ENCODE peak calls at places on chromosome 11, in seven cellular contexts. G, B, Q, Z, Y, L and W are unnamed samples.

GRCh38 chr11:28697920-28698827 is 590.0 kb downstream of the METTL15 start:
- DNase-seq in G (peak), B (peak), Q (peak), Z (peak), Y (no peak), L (peak), W (peak)

GRCh38 chr11:68016904-68017817 is 7.0 kb downstream of the ALDH3B1 start:
- DNase-seq in G (no peak), B (peak), Q (no peak), Z (no peak), Y (no peak), L (no peak), W (no peak)

GRCh38 chr11:23206736-23207336 is 346.6 kb upstream of the CCDC179 start:
- DNase-seq in G (no peak), B (no peak), Q (no peak), Z (no peak), Y (no peak), L (no peak), W (no peak)

GRCh38 chr11:120182790-120183491 is 27.9 kb upstream of the OAF start:
- DNase-seq in G (peak), B (peak), Q (peak), Z (no peak), Y (no peak), L (no peak), W (peak)

GRCh38 chr11:111097191-111097590 is 148.3 kb upstream of the POU2AF2 start:
- DNase-seq in G (no peak), B (peak), Q (no peak), Z (no peak), Y (no peak), L (peak), W (peak)

GRCh38 chr11:121071456-121072236 is 29.4 kb upstream of the TECTA start:
- DNase-seq in G (peak), B (peak), Q (no peak), Z (no peak), Y (no peak), L (no peak), W (no peak)

GRCh38 chr11:17013548-17014320 is 480 bp downstream of the PLEKHA7 start:
- DNase-seq in G (no peak), B (peak), Q (peak), Z (peak), Y (no peak), L (no peak), W (peak)

GRCh38 chr11:27524155-27524554 is 17.6 kb upstream of the LIN7C start:
- DNase-seq in G (peak), B (peak), Q (peak), Z (peak), Y (no peak), L (peak), W (no peak)

GRCh38 chr11:45997599-45997998 is 75.1 kb downstream of the LARGE2 start:
- DNase-seq in G (peak), B (no peak), Q (no peak), Z (no peak), Y (no peak), L (no peak), W (no peak)

GRCh38 chr11:128388182-128388815 is 199.1 kb downstream of the ETS1 start:
- DNase-seq in G (no peak), B (no peak), Q (no peak), Z (no peak), Y (no peak), L (no peak), W (no peak)

GRCh38 chr11:120284272-120284671 is 40.8 kb upstream of the TLCD5 start:
- DNase-seq in G (no peak), B (peak), Q (no peak), Z (no peak), Y (no peak), L (no peak), W (peak)

GRCh38 chr11:60641940-60642339 is 57.5 kb upstream of the MS4A8 start:
- DNase-seq in G (no peak), B (no peak), Q (no peak), Z (no peak), Y (no peak), L (no peak), W (no peak)

GRCh38 chr11:45665206-45665932 is at the start of gene CHST1:
- DNase-seq in G (no peak), B (no peak), Q (peak), Z (peak), Y (no peak), L (no peak), W (peak)

GRCh38 chr11:31887180-31887579 is 76.1 kb upstream of the PAX6 start:
- DNase-seq in G (peak), B (no peak), Q (peak), Z (peak), Y (no peak), L (peak), W (no peak)

GRCh38 chr11:727859-728748 is 19.2 kb upstream of the TALDO1 start:
- DNase-seq in G (peak), B (peak), Q (peak), Z (peak), Y (no peak), L (peak), W (peak)

GRCh38 chr11:115501895-115502589 is 2.2 kb downstream of the CADM1 start:
- DNase-seq in G (no peak), B (peak), Q (no peak), Z (peak), Y (peak), L (no peak), W (no peak)

GRCh38 chr11:16448123-16448717 is 91.9 kb upstream of the SOX6 start:
- DNase-seq in G (no peak), B (no peak), Q (no peak), Z (no peak), Y (no peak), L (no peak), W (no peak)

GRCh38 chr11:110076388-110076965 is 16.7 kb upstream of the ZC3H12C start:
- DNase-seq in G (peak), B (no peak), Q (no peak), Z (no peak), Y (no peak), L (no peak), W (no peak)

GRCh38 chr11:26827567-26828037 is 105.7 kb upstream of the SLC5A12 start:
- DNase-seq in G (no peak), B (no peak), Q (no peak), Z (no peak), Y (no peak), L (no peak), W (no peak)

GRCh38 chr11:29293825-29294224 is 723.0 kb downstream of the KCNA4 start:
- DNase-seq in G (no peak), B (peak), Q (no peak), Z (no peak), Y (peak), L (peak), W (no peak)

GRCh38 chr11:130487390-130488186 is 39.1 kb downstream of the ADAMTS15 start:
- DNase-seq in G (no peak), B (peak), Q (peak), Z (no peak), Y (no peak), L (no peak), W (peak)

GRCh38 chr11:45884596-45885185 is 760 bp upstream of the MAPK8IP1 start:
- DNase-seq in G (no peak), B (no peak), Q (no peak), Z (no peak), Y (no peak), L (no peak), W (no peak)

DNA sequence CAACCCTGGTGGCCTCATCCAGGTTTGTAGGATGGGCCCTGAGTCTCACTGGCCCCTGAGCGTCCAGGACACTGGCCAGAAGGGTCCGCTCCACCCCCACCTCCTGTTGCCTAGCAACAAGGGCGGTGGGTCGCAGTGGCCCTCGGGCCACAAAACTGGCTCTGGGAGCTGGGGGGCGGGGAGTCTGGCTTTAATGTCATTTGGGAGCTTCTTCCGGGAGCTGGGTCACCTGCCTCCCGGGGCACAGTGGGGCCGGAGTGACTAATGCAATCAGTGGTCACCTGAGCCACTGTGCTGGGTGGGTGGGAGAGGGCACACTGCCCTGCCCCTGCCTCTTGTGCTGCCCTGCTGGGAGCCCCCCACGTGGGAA is 2.6 kb downstream of the TH start:
- DNase-seq in G (no peak), B (no peak), Q (no peak), Z (peak), Y (no peak), L (no peak), W (no peak)
- TF ChIP-seq JUND in G (no peak), B (no peak), Q (no peak), Z (no peak), Y (no peak), L (no peak), W (no peak)

GRCh38 chr11:40274017-40274416 is 1185.4 kb downstream of the LRRC4C start:
- DNase-seq in G (no peak), B (no peak), Q (no peak), Z (no peak), Y (no peak), L (no peak), W (no peak)
- TF ChIP-seq JUND in G (no peak), B (no peak), Q (no peak), Z (peak), Y (no peak), L (no peak), W (no peak)

GRCh38 chr11:35247428-35247827 is 108.5 kb downstream of the CD44 start:
- DNase-seq in G (no peak), B (no peak), Q (no peak), Z (no peak), Y (no peak), L (no peak), W (no peak)
- TF ChIP-seq JUND in G (no peak), B (no peak), Q (no peak), Z (no peak), Y (no peak), L (no peak), W (no peak)

DNA sequence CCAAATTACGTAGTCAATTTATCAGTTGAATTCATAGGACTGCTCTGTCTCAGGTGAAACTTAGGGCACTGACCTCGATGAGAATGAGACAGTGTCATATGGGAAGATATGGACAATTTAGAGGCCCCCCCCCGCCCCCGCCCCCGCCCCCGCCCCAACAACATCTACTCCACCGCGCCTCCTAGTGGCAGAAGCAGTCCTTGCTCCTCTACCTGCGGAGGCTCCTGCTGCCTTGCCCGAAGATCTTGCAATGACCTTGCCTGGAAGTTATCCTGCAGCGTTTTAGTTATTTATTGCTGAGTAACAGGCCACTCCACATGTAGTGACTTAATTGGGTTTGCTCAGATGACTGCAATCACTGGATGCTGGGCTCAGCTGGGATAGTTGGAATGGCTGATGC is 15.1 kb downstream of the SERPINH1 start:
- DNase-seq in G (peak), B (no peak), Q (peak), Z (peak), Y (no peak), L (no peak), W (peak)
- TF ChIP-seq JUND in G (no peak), B (no peak), Q (no peak), Z (no peak), Y (no peak), L (no peak), W (no peak)

GRCh38 chr11:117565709-117566108 is 231.3 kb downstream of the DSCAML1 start:
- DNase-seq in G (no peak), B (no peak), Q (no peak), Z (peak), Y (no peak), L (no peak), W (no peak)
- TF ChIP-seq JUND in G (no peak), B (no peak), Q (no peak), Z (no peak), Y (no peak), L (no peak), W (no peak)

GRCh38 chr11:8831861-8832260 is 79.1 kb upstream of the AKIP1 start:
- DNase-seq in G (no peak), B (no peak), Q (no peak), Z (no peak), Y (no peak), L (no peak), W (no peak)
- TF ChIP-seq JUND in G (no peak), B (no peak), Q (no peak), Z (no peak), Y (no peak), L (no peak), W (no peak)

GRCh38 chr11:85029964-85030363 is 597.2 kb downstream of the DLG2 start:
- DNase-seq in G (no peak), B (peak), Q (no peak), Z (no peak), Y (no peak), L (no peak), W (peak)

GRCh38 chr11:85028329-85029101 is 598.6 kb downstream of the DLG2 start:
- DNase-seq in G (no peak), B (no peak), Q (no peak), Z (no peak), Y (no peak), L (no peak), W (no peak)

GRCh38 chr11:85027346-85027745 is 599.8 kb downstream of the DLG2 start:
- DNase-seq in G (no peak), B (no peak), Q (no peak), Z (no peak), Y (no peak), L (no peak), W (no peak)
- TF ChIP-seq JUND in G (no peak), B (no peak), Q (no peak), Z (no peak), Y (no peak), L (no peak), W (no peak)